ENCODE peak calls at places on chromosomes 2 and 18, in six cellular contexts. One of them, this sample, is unnamed.

GRCh38 chr2:172340394-172340793 is 87.0 kb upstream of the ITGA6 start:
- DNase-seq in suprapubic skin: no peak
- DNase-seq in spleen: no peak
- DNase-seq in HL-60: peak; percentile 16
- DNase-seq in H1: no peak
- DNase-seq in sigmoid colon: no peak
- DNase-seq in this sample: no peak

GRCh38 chr2:102509749-102510148 is 36.7 kb downstream of the SLC9A4 start:
- DNase-seq in suprapubic skin: no peak
- DNase-seq in spleen: no peak
- DNase-seq in HL-60: no peak
- DNase-seq in H1: no peak
- DNase-seq in sigmoid colon: no peak
- DNase-seq in this sample: no peak

GRCh38 chr2:237315170-237315880 is 98.6 kb downstream of the COL6A3 start:
- DNase-seq in suprapubic skin: peak; percentile 85
- DNase-seq in spleen: no peak
- DNase-seq in HL-60: no peak
- DNase-seq in H1: no peak
- DNase-seq in sigmoid colon: peak; percentile 99
- DNase-seq in this sample: peak; percentile 76

GRCh38 chr2:96920801-96921560 is 51.1 kb upstream of the SEMA4C start:
- DNase-seq in suprapubic skin: no peak
- DNase-seq in spleen: no peak
- DNase-seq in HL-60: no peak
- DNase-seq in H1: no peak
- DNase-seq in sigmoid colon: no peak
- DNase-seq in this sample: no peak

GRCh38 chr2:219406861-219407230 is 11.3 kb upstream of the DES start:
- DNase-seq in suprapubic skin: no peak
- DNase-seq in spleen: no peak
- DNase-seq in HL-60: no peak
- DNase-seq in H1: no peak
- DNase-seq in sigmoid colon: peak; percentile 97
- DNase-seq in this sample: peak; percentile 60

GRCh38 chr2:9809064-9809356 is 34.3 kb upstream of the TAF1B start:
- DNase-seq in suprapubic skin: peak; percentile 72
- DNase-seq in spleen: no peak
- DNase-seq in HL-60: no peak
- DNase-seq in H1: no peak
- DNase-seq in sigmoid colon: peak; percentile 46
- DNase-seq in this sample: peak; percentile 56

GRCh38 chr2:144343135-144343534 is 176.8 kb downstream of the ZEB2 start:
- DNase-seq in suprapubic skin: no peak
- DNase-seq in spleen: no peak
- DNase-seq in HL-60: no peak
- DNase-seq in H1: no peak
- DNase-seq in sigmoid colon: no peak
- DNase-seq in this sample: no peak

GRCh38 chr18:40932862-40933261 is 1022.2 kb upstream of the PIK3C3 start:
- DNase-seq in suprapubic skin: no peak
- DNase-seq in spleen: no peak
- DNase-seq in HL-60: no peak
- DNase-seq in H1: no peak
- DNase-seq in sigmoid colon: no peak
- DNase-seq in this sample: no peak

GRCh38 chr18:63881851-63882250 is 5.7 kb upstream of the SERPINB2 start:
- DNase-seq in suprapubic skin: no peak
- DNase-seq in spleen: no peak
- DNase-seq in HL-60: no peak
- DNase-seq in H1: no peak
- DNase-seq in sigmoid colon: no peak
- DNase-seq in this sample: no peak

GRCh38 chr2:241033346-241033987 is 35.0 kb downstream of the SNED1 start:
- DNase-seq in suprapubic skin: no peak
- DNase-seq in spleen: no peak
- DNase-seq in HL-60: no peak
- DNase-seq in H1: no peak
- DNase-seq in sigmoid colon: peak; percentile 42
- DNase-seq in this sample: no peak

GRCh38 chr2:15765686-15766302 is 174.1 kb downstream of the DDX1 start:
- DNase-seq in suprapubic skin: no peak
- DNase-seq in spleen: no peak
- DNase-seq in HL-60: no peak
- DNase-seq in H1: no peak
- DNase-seq in sigmoid colon: no peak
- DNase-seq in this sample: no peak

GRCh38 chr18:22267225-22267624 is 97.8 kb downstream of the GATA6 start:
- DNase-seq in suprapubic skin: no peak
- DNase-seq in spleen: no peak
- DNase-seq in HL-60: no peak
- DNase-seq in H1: no peak
- DNase-seq in sigmoid colon: no peak
- DNase-seq in this sample: no peak

GRCh38 chr2:217121565-217121964 is 261.7 kb upstream of the TNP1 start:
- DNase-seq in suprapubic skin: no peak
- DNase-seq in spleen: no peak
- DNase-seq in HL-60: no peak
- DNase-seq in H1: no peak
- DNase-seq in sigmoid colon: no peak
- DNase-seq in this sample: no peak

GRCh38 chr2:224946911-224947310 is 95.4 kb downstream of the DOCK10 start:
- DNase-seq in suprapubic skin: no peak
- DNase-seq in spleen: no peak
- DNase-seq in HL-60: no peak
- DNase-seq in H1: no peak
- DNase-seq in sigmoid colon: no peak
- DNase-seq in this sample: no peak

GRCh38 chr18:79123948-79124347 is 54.8 kb downstream of the ATP9B start:
- DNase-seq in suprapubic skin: no peak
- DNase-seq in spleen: no peak
- DNase-seq in HL-60: no peak
- DNase-seq in H1: no peak
- DNase-seq in sigmoid colon: no peak
- DNase-seq in this sample: no peak

GRCh38 chr2:230930928-230931555 is 6.0 kb upstream of the GPR55 start:
- DNase-seq in suprapubic skin: no peak
- DNase-seq in spleen: peak; percentile 51
- DNase-seq in HL-60: no peak
- DNase-seq in H1: no peak
- DNase-seq in sigmoid colon: peak; percentile 25
- DNase-seq in this sample: no peak

GRCh38 chr2:153870308-153870707 is 1.4 kb upstream of the GALNT13 start:
- DNase-seq in suprapubic skin: no peak
- DNase-seq in spleen: no peak
- DNase-seq in HL-60: no peak
- DNase-seq in H1: no peak
- DNase-seq in sigmoid colon: no peak
- DNase-seq in this sample: no peak

GRCh38 chr2:88125344-88125923 is 2.4 kb downstream of the FABP1 start:
- DNase-seq in suprapubic skin: no peak
- DNase-seq in spleen: no peak
- DNase-seq in HL-60: no peak
- DNase-seq in H1: no peak
- DNase-seq in sigmoid colon: no peak
- DNase-seq in this sample: no peak

GRCh38 chr2:88121678-88122077 is 6.2 kb downstream of the FABP1 start:
- DNase-seq in suprapubic skin: no peak
- DNase-seq in spleen: no peak
- DNase-seq in HL-60: no peak
- DNase-seq in H1: no peak
- DNase-seq in sigmoid colon: no peak
- DNase-seq in this sample: no peak

GRCh38 chr2:88123975-88124917 is 3.6 kb downstream of the FABP1 start:
- DNase-seq in suprapubic skin: no peak
- DNase-seq in spleen: no peak
- DNase-seq in HL-60: no peak
- DNase-seq in H1: no peak
- DNase-seq in sigmoid colon: no peak
- DNase-seq in this sample: no peak

GRCh38 chr2:88123164-88123974 is 4.5 kb downstream of the FABP1 start:
- DNase-seq in suprapubic skin: no peak
- DNase-seq in spleen: no peak
- DNase-seq in HL-60: no peak
- DNase-seq in H1: no peak
- DNase-seq in sigmoid colon: no peak
- DNase-seq in this sample: no peak

GRCh38 chr2:88122141-88122884 is 5.5 kb downstream of the FABP1 start:
- DNase-seq in suprapubic skin: no peak
- DNase-seq in spleen: no peak
- DNase-seq in HL-60: no peak
- DNase-seq in H1: no peak
- DNase-seq in sigmoid colon: no peak
- DNase-seq in this sample: peak; percentile 50
- TF ChIP-seq POLR2AphosphoS5 in suprapubic skin: no peak
- TF ChIP-seq POLR2AphosphoS5 in spleen: no peak
- TF ChIP-seq POLR2AphosphoS5 in HL-60: no peak
- TF ChIP-seq POLR2AphosphoS5 in H1: no peak
- TF ChIP-seq POLR2AphosphoS5 in sigmoid colon: no peak
- TF ChIP-seq POLR2AphosphoS5 in this sample: no peak

DNA sequence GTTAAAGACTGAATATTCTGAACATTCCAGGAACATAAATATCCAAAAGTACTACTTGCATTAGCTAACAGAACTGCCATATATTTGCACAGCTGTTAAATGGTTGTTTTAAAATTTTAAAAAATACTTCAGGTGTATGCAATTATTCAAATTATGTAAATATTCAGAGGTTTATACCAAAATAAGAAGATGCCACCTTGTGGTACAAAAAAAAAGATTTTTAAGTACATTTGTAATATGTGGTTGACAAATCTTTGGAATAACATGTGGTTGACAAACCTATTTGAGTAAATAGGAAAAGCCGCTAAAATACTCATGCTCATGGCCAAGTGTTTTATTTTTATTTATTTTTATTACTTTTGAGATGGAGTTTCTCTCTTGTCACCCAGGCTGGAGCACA is 439.8 kb upstream of the FANCL start:
- DNase-seq in suprapubic skin: no peak
- DNase-seq in spleen: no peak
- DNase-seq in HL-60: no peak
- DNase-seq in H1: no peak
- DNase-seq in sigmoid colon: no peak
- DNase-seq in this sample: no peak
- TF ChIP-seq CTCF in suprapubic skin: no peak
- TF ChIP-seq CTCF in spleen: no peak
- TF ChIP-seq CTCF in HL-60: no peak
- TF ChIP-seq CTCF in H1: no peak
- TF ChIP-seq CTCF in sigmoid colon: no peak
- TF ChIP-seq CTCF in this sample: no peak

DNA sequence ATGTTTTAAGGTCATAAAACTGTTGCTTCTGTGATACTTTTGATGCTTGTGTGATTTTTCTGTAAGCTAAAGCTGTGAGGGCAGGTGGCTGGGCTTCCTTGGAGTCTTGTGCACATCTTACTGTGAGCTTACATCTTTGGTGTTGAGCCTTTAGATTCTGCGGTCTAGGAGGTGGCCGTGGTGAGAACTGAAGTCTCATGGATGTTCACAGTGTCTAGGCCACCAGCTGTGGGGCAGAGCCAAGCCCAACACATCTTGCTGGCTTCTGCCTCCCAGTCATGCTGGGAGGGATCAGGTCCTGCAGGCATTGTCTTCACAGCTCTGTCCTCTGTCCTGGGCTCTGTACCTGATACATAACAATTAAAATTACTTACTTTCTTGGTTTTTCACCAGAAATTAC is 219.7 kb upstream of the HS6ST1 start:
- DNase-seq in suprapubic skin: no peak
- DNase-seq in spleen: peak; percentile 31
- DNase-seq in HL-60: no peak
- DNase-seq in H1: no peak
- DNase-seq in sigmoid colon: no peak
- DNase-seq in this sample: no peak
- H3K4me3 ChIP-seq in suprapubic skin: no peak overlapping the region
- H3K4me3 ChIP-seq in spleen: no peak overlapping the region
- H3K4me3 ChIP-seq in HL-60: no peak overlapping the region
- H3K4me3 ChIP-seq in H1: no peak overlapping the region
- H3K4me3 ChIP-seq in sigmoid colon: no peak overlapping the region
- H3K4me3 ChIP-seq in this sample: no peak overlapping the region

DNA sequence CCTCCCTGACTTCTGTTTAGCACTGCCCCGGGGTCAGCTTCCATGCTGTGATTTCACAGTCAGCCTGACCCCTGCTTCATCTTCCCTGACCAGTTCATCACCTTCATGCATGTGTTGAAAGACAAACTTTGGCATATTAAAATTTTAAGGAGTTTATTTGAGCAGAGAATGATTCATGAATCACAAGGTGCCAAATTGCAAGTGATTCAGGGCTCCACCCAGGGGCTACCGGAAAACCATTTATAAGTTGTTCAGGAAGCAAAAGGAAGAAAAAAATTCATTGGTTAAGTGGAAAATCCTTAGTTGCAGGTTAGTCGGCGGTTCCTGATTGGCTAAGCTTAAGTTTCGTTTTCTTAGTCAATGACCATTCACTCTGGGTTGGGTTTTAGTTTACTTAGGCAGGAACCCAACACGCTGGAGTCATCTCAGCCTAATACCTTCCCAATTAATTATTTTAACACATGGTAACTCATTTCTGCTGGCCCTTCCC is 10.6 kb downstream of the IL1F10 start:
- DNase-seq in suprapubic skin: no peak
- DNase-seq in spleen: no peak
- DNase-seq in HL-60: no peak
- DNase-seq in H1: no peak
- DNase-seq in sigmoid colon: no peak
- DNase-seq in this sample: no peak
- TF ChIP-seq POLR2AphosphoS5 in suprapubic skin: no peak
- TF ChIP-seq POLR2AphosphoS5 in spleen: no peak
- TF ChIP-seq POLR2AphosphoS5 in HL-60: no peak
- TF ChIP-seq POLR2AphosphoS5 in H1: no peak
- TF ChIP-seq POLR2AphosphoS5 in sigmoid colon: no peak
- TF ChIP-seq POLR2AphosphoS5 in this sample: no peak

This sample was measured in transverse colon.